ENCODE peak calls at places on chromosomes 11 and 22, in seven cellular contexts. S, X, H, T, A, C and G are unnamed samples.

GRCh38 chr11:65620666-65621065 is 5.1 kb downstream of the PCNX3 start:
- DNase-seq in A (no peak), T (no peak), X (no peak), S (no peak), C (no peak), H (no peak), G (no peak)

GRCh38 chr11:116276051-116277044 is 496.4 kb downstream of the BUD13 start:
- DNase-seq in T (peak; percentile 91), A (peak; percentile 37), X (peak; percentile 78), S (no peak), H (peak; percentile 71), C (peak; percentile 2), G (peak; percentile 69)

GRCh38 chr11:69496202-69496557 is 14.7 kb downstream of the LINC01488 start:
- DNase-seq in S (no peak), X (peak; percentile 50), A (no peak), H (peak; percentile 38), C (no peak), T (no peak), G (no peak)

GRCh38 chr11:7514099-7514725 is 413 bp downstream of the PPFIBP2 start:
- DNase-seq in S (no peak), A (no peak), X (peak; percentile 66), H (no peak), C (no peak), T (no peak), G (peak; percentile 48)

GRCh38 chr22:43331064-43331435 is 12.1 kb downstream of the SCUBE1 start:
- DNase-seq in H (no peak), X (no peak), T (no peak), A (no peak), S (no peak), C (no peak), G (no peak)

GRCh38 chr22:40220316-40221054 is 42.8 kb downstream of the TNRC6B start:
- DNase-seq in A (no peak), T (no peak), C (no peak), X (no peak), H (no peak), S (no peak), G (no peak)

GRCh38 chr11:69153661-69154060 is 2.1 kb upstream of the SMIM38 start:
- DNase-seq in A (peak; percentile 3), C (no peak), X (no peak), T (no peak), H (no peak), S (no peak), G (no peak)

GRCh38 chr11:3183523-3183922 is 18.4 kb upstream of the OSBPL5 start:
- DNase-seq in C (no peak), A (no peak), H (peak; percentile 29), S (no peak), T (no peak), X (peak; percentile 24), G (no peak)

GRCh38 chr22:30573594-30574094 is 821 bp downstream of the GAL3ST1 start:
- DNase-seq in T (no peak), S (no peak), A (no peak), H (no peak), X (no peak), C (no peak), G (no peak)

GRCh38 chr11:101866619-101867491 is 48.0 kb upstream of the CEP126 start:
- DNase-seq in T (no peak), S (no peak), H (no peak), C (no peak), X (no peak), A (peak; percentile 67), G (no peak)

GRCh38 chr11:119120639-119121007 is 757 bp upstream of the HINFP start:
- DNase-seq in T (no peak), S (peak; percentile 26), C (peak; percentile 53), H (no peak), A (peak; percentile 60), X (no peak), G (peak; percentile 31)

GRCh38 chr11:75627879-75628668 is 40.8 kb downstream of the MAP6 start:
- DNase-seq in A (peak; percentile 35), S (peak; percentile 16), T (no peak), X (no peak), C (no peak), H (no peak), G (no peak)

GRCh38 chr11:61019037-61019817 is 47.7 kb downstream of the CD6 start:
- DNase-seq in A (no peak), C (no peak), H (no peak), X (no peak), S (no peak), T (no peak), G (no peak)

GRCh38 chr11:108135845-108136599 is 14.7 kb downstream of the ACAT1 start:
- DNase-seq in H (no peak), C (no peak), A (peak; percentile 34), T (no peak), X (no peak), S (no peak), G (no peak)

GRCh38 chr11:69301491-69302401 is 7.8 kb downstream of the MYEOV start:
- DNase-seq in X (no peak), S (no peak), T (peak; percentile 86), A (peak; percentile 90), C (peak; percentile 42), H (peak; percentile 76), G (peak; percentile 81)

GRCh38 chr11:111194789-111195188 is 50.7 kb upstream of the POU2AF2 start:
- DNase-seq in X (no peak), S (no peak), H (no peak), C (no peak), T (no peak), A (no peak), G (no peak)

GRCh38 chr22:44311855-44312170 is 938 bp downstream of the SHISAL1 start:
- DNase-seq in S (no peak), C (no peak), H (no peak), X (no peak), T (no peak), A (peak; percentile 73), G (no peak)

GRCh38 chr11:131684111-131685060 is 314.0 kb downstream of the NTM start:
- DNase-seq in C (no peak), A (no peak), X (no peak), H (no peak), S (no peak), T (peak; percentile 78), G (no peak)

GRCh38 chr11:44964526-44965209 is 14.0 kb upstream of the TP53I11 start:
- DNase-seq in C (no peak), X (no peak), A (no peak), S (no peak), H (no peak), T (no peak), G (no peak)

GRCh38 chr22:36644333-36644757 is 59.2 kb downstream of the CACNG2 start:
- DNase-seq in H (no peak), X (no peak), C (peak; percentile 79), T (peak; percentile 87), A (peak; percentile 95), S (no peak), G (no peak)

GRCh38 chr11:102927624-102927990 is 27.9 kb downstream of the MMP13 start:
- DNase-seq in A (no peak), C (no peak), S (no peak), T (no peak), X (no peak), H (no peak), G (no peak)

GRCh38 chr11:65036931-65037330 is 4.1 kb upstream of the SAC3D1 start:
- DNase-seq in H (peak; percentile 72), X (peak; percentile 82), A (no peak), T (no peak), S (no peak), C (no peak), G (no peak)

GRCh38 chr22:50261615-50262459 is at the start of gene MAPK12:
- DNase-seq in A (peak; percentile 9), H (no peak), X (no peak), C (no peak), T (no peak), S (no peak), G (no peak)

GRCh38 chr22:49768961-49769690 is 58.5 kb downstream of the BRD1 start:
- DNase-seq in H (peak; percentile 37), X (peak; percentile 57), C (peak; percentile 43), A (no peak), S (no peak), T (no peak), G (peak; percentile 38)

GRCh38 chr11:119134389-119134978 is 13.1 kb downstream of the HINFP start:
- DNase-seq in T (no peak), A (no peak), H (no peak), S (no peak), X (no peak), C (no peak), G (peak; percentile 67)

GRCh38 chr22:44291265-44292006 is 21.3 kb downstream of the SHISAL1 start:
- DNase-seq in A (peak; percentile 38), H (no peak), C (no peak), S (no peak), X (no peak), T (no peak), G (no peak)

GRCh38 chr11:19805827-19806226 is 93.2 kb downstream of the NAV2 start:
- DNase-seq in T (no peak), S (no peak), X (no peak), H (no peak), A (no peak), C (no peak), G (no peak)

GRCh38 chr11:403021-403760 is 9.2 kb downstream of the PKP3 start:
- DNase-seq in X (peak; percentile 57), A (no peak), T (no peak), C (no peak), H (peak; percentile 49), S (no peak), G (no peak)

GRCh38 chr11:75334976-75335375 is 16.5 kb downstream of the ARRB1 start:
- DNase-seq in A (no peak), X (no peak), S (no peak), T (no peak), C (no peak), H (no peak), G (no peak)

GRCh38 chr11:27468643-27469332 is 3.8 kb downstream of the LGR4 start:
- DNase-seq in H (no peak), T (no peak), X (no peak), A (peak; percentile 6), C (no peak), S (no peak), G (no peak)

GRCh38 chr11:28420099-28420498 is 311.9 kb downstream of the METTL15 start:
- DNase-seq in X (no peak), H (no peak), T (no peak), S (no peak), A (no peak), C (no peak), G (no peak)

GRCh38 chr22:46046299-46046685 is 69.3 kb upstream of the WNT7B start:
- DNase-seq in C (no peak), X (peak; percentile 51), H (peak; percentile 48), A (no peak), T (no peak), S (no peak), G (no peak)

GRCh38 chr22:24010018-24010391 is 1.1 kb upstream of the CABIN1 start:
- DNase-seq in C (no peak), H (no peak), A (no peak), T (no peak), X (no peak), S (no peak), G (no peak)

GRCh38 chr11:81497202-81497804 is 1236.4 kb downstream of the FAM181B start:
- DNase-seq in H (no peak), T (no peak), A (peak; percentile 40), X (no peak), C (peak; percentile 1), S (no peak), G (no peak)

GRCh38 chr22:39016592-39016991 is 2.5 kb downstream of the APOBEC3C start:
- DNase-seq in C (no peak), X (no peak), S (no peak), T (no peak), H (no peak), A (no peak), G (no peak)

GRCh38 chr11:112085822-112086421 is 634 bp downstream of the TIMM8B start:
- DNase-seq in T (no peak), X (no peak), A (peak; percentile 42), C (no peak), H (no peak), S (no peak), G (no peak)